ENCODE peak calls at places on chromosomes 16 and 17, in eight cellular contexts. U, H, W, M, P, N, J and X are unnamed samples.

GRCh38 chr17:50185724-50186545 is 15.5 kb downstream of the COL1A1 start:
- DNase-seq in U (no peak), H (no peak), W (no peak), M (no peak), P (no peak), N (peak; percentile 54), J (no peak), X (no peak)

GRCh38 chr16:72300892-72301291 is 128.9 kb upstream of the PMFBP1 start:
- DNase-seq in U (no peak), H (no peak), W (no peak), M (no peak), P (no peak), N (no peak), J (no peak), X (no peak)

GRCh38 chr16:85019659-85020245 is 7.8 kb upstream of the KIAA0513 start:
- DNase-seq in U (peak; percentile 44), H (no peak), W (peak; percentile 74), M (no peak), P (peak; percentile 69), N (no peak), J (no peak), X (no peak)

GRCh38 chr17:77489898-77490265 is 349.1 kb downstream of the SEC14L1 start:
- DNase-seq in U (no peak), H (peak; percentile 10), W (no peak), M (no peak), P (peak; percentile 58), N (no peak), J (no peak), X (peak; percentile 28)

GRCh38 chr17:76446449-76447231 is 6.3 kb downstream of the UBE2O start:
- DNase-seq in U (peak; percentile 96), H (no peak), W (peak; percentile 61), M (no peak), P (no peak), N (peak; percentile 92), J (no peak), X (no peak)

GRCh38 chr17:66952681-66953638 is 11.5 kb upstream of the CACNG4 start:
- DNase-seq in U (no peak), H (no peak), W (no peak), M (no peak), P (no peak), N (no peak), J (no peak), X (peak; percentile 46)

GRCh38 chr16:80038566-80038965 is 438.0 kb upstream of the MAF start:
- DNase-seq in U (peak; percentile 68), H (no peak), W (no peak), M (no peak), P (no peak), N (no peak), J (no peak), X (no peak)

GRCh38 chr16:68382296-68382718 is 66.0 kb downstream of the SMPD3 start:
- DNase-seq in U (no peak), H (no peak), W (no peak), M (no peak), P (no peak), N (no peak), J (peak; percentile 57), X (no peak)

GRCh38 chr16:50697421-50697715 is 4.0 kb downstream of the NOD2 start:
- DNase-seq in U (no peak), H (no peak), W (no peak), M (no peak), P (no peak), N (no peak), J (no peak), X (no peak)

GRCh38 chr16:65120811-65121721 is 797 bp downstream of the CDH11 start:
- DNase-seq in U (no peak), H (peak; percentile 16), W (no peak), M (no peak), P (no peak), N (peak; percentile 37), J (no peak), X (peak; percentile 53)

GRCh38 chr16:68281368-68282063 is 17.2 kb downstream of the SLC7A6 start:
- DNase-seq in U (no peak), H (no peak), W (no peak), M (no peak), P (no peak), N (no peak), J (no peak), X (no peak)

GRCh38 chr17:39605492-39606433 is 2.0 kb downstream of the NEUROD2 start:
- DNase-seq in U (peak; percentile 18), H (no peak), W (no peak), M (no peak), P (no peak), N (no peak), J (no peak), X (no peak)

GRCh38 chr17:62807812-62808575 is at the start of gene MARCHF10:
- DNase-seq in U (no peak), H (peak; percentile 85), W (peak; percentile 41), M (no peak), P (no peak), N (no peak), J (peak; percentile 75), X (peak; percentile 36)

GRCh38 chr17:28343491-28343932 is 8.0 kb downstream of the TNFAIP1 start:
- DNase-seq in U (no peak), H (no peak), W (no peak), M (no peak), P (no peak), N (no peak), J (no peak), X (no peak)

GRCh38 chr17:57672205-57672632 is 72.9 kb downstream of the CCDC182 start:
- DNase-seq in U (peak; percentile 76), H (no peak), W (no peak), M (peak; percentile 4), P (peak; percentile 21), N (peak; percentile 51), J (no peak), X (no peak)

GRCh38 chr17:79771276-79771675 is 6.7 kb upstream of the CBX2 start:
- DNase-seq in U (no peak), H (no peak), W (no peak), M (no peak), P (no peak), N (no peak), J (no peak), X (no peak)

GRCh38 chr17:50830298-50830697 is 5.1 kb upstream of the WFIKKN2 start:
- DNase-seq in U (no peak), H (no peak), W (no peak), M (no peak), P (no peak), N (no peak), J (no peak), X (no peak)

GRCh38 chr16:27841061-27841801 is 222.3 kb downstream of the GSG1L start:
- DNase-seq in U (no peak), H (no peak), W (no peak), M (no peak), P (no peak), N (no peak), J (no peak), X (no peak)

GRCh38 chr17:43003542-43004172 is 2.9 kb upstream of the IFI35 start:
- DNase-seq in U (peak; percentile 55), H (no peak), W (no peak), M (no peak), P (no peak), N (peak; percentile 50), J (no peak), X (no peak)
- TF ChIP-seq CTCF in U (peak; percentile 3), H (no peak), W (no peak), M (no peak), P (no peak), N (no peak), J (no peak), X (no peak)

GRCh38 chr17:82789051-82789592 is 37.3 kb downstream of the TBCD start:
- DNase-seq in U (no peak), H (no peak), W (no peak), M (no peak), P (no peak), N (no peak), J (no peak), X (no peak)

GRCh38 chr17:82788206-82789001 is 36.5 kb downstream of the TBCD start:
- DNase-seq in U (no peak), H (no peak), W (no peak), M (no peak), P (no peak), N (no peak), J (no peak), X (no peak)

GRCh38 chr17:82789806-82790205 is 37.9 kb downstream of the TBCD start:
- DNase-seq in U (no peak), H (no peak), W (no peak), M (no peak), P (no peak), N (no peak), J (no peak), X (no peak)

GRCh38 chr17:82791532-82791931 is 39.7 kb downstream of the TBCD start:
- DNase-seq in U (peak; percentile 54), H (no peak), W (no peak), M (no peak), P (no peak), N (peak; percentile 98), J (no peak), X (no peak)

GRCh38 chr17:82790391-82790790 is 38.5 kb downstream of the TBCD start:
- DNase-seq in U (no peak), H (no peak), W (no peak), M (no peak), P (no peak), N (no peak), J (no peak), X (no peak)
- TF ChIP-seq CTCF in U (no peak), H (no peak), W (no peak), M (no peak), P (no peak), N (no peak), J (no peak), X (no peak)

DNA sequence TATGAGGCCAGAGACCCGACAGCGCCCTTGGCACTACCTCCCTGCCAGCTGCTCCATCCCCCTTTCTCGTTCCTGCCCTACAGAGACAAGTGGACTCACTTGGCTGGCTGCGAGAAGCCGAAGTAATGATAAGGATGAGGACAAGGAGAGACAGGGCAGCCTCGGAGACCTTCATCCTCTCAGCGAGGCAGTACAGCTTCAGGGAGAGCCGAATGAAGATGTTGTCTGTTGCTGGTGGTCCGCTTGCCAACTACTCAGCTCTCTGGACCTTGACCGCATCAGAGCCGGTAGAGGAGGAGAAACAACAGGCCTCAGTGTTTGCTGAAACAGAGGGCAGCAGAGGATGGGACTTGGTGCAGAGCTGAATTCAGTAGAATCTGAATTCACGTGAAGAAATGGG is at the start of gene CCL16:
- DNase-seq in U (no peak), H (no peak), W (no peak), M (no peak), P (no peak), N (no peak), J (no peak), X (no peak)
- TF ChIP-seq CTCF in U (no peak), H (no peak), W (no peak), M (no peak), P (no peak), N (no peak), J (no peak), X (no peak)

DNA sequence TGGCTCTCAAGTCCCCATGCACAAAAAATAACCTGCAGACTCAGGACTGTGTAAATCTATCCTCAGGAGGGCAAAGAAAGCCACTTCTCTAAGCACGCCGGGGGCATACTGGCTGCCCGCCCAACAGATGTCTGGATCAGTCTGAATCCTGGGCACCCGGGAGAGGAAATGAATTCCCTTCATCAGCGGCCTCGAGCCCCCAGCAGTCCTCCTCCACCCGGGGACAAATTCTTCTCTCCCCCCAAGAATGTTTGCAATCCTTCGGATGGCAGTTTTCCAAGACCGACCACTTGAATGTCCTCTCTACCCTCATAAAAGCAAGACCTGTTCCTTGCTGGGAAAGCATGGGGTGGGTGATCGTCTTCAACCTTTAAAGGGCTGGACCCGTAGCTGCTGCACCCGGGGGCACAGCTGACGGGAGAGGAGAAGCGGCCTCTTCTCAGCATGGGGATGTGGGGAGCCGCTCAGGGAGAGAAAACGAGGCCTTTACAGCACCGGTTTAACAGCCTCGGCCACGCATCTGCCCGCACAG is 9.4 kb upstream of the MAP2K3 start:
- DNase-seq in U (no peak), H (peak; percentile 37), W (no peak), M (no peak), P (no peak), N (no peak), J (no peak), X (no peak)
- TF ChIP-seq CTCF in U (no peak), H (no peak), W (no peak), M (no peak), P (no peak), N (no peak), J (no peak), X (no peak)